ENCODE peak calls at places on chromosomes 5 and 9, in eight cellular contexts. E is ovary; X is EL; U is activated effector memory CD4-positive, alpha-beta T cell treated with Interleukin-2 at 50 U/mL for 16 hours; R is left ventricle myocardium inferior; P is NCI-H2081; V is AG09319; D is neural crest cell. S is an unnamed sample.

GRCh38 chr9:109652971-109653370 is 127.0 kb upstream of the PALM2AKAP2 start:
- DNase-seq in E (no peak), X (peak), U (no peak), R (no peak), P (no peak), V (no peak), D (no peak), S (no peak)

GRCh38 chr5:123012321-123012720 is 24.2 kb downstream of the PPIC start:
- DNase-seq in E (no peak), X (no peak), U (no peak), R (no peak), P (no peak), V (no peak), D (no peak), S (no peak)

GRCh38 chr9:23467276-23467675 is 358.8 kb downstream of the ELAVL2 start:
- DNase-seq in E (no peak), X (no peak), U (no peak), R (no peak), P (no peak), V (no peak), D (no peak), S (no peak)

GRCh38 chr5:133983674-133984073 is 15.2 kb upstream of the C5orf15 start:
- DNase-seq in E (no peak), X (no peak), U (no peak), R (no peak), P (no peak), V (no peak), D (no peak), S (no peak)

GRCh38 chr9:104844710-104845109 is 80.8 kb downstream of the NIPSNAP3B start:
- DNase-seq in E (no peak), X (no peak), U (no peak), R (no peak), P (no peak), V (no peak), D (no peak), S (no peak)

GRCh38 chr5:41722359-41722950 is 147.8 kb downstream of the OXCT1 start:
- DNase-seq in E (no peak), X (peak), U (no peak), R (no peak), P (no peak), V (no peak), D (no peak), S (peak)

GRCh38 chr9:17631396-17631795 is 52.5 kb downstream of the SH3GL2 start:
- DNase-seq in E (no peak), X (peak), U (no peak), R (no peak), P (no peak), V (no peak), D (no peak), S (no peak)

GRCh38 chr5:159094745-159095144 is 5.0 kb downstream of the EBF1 start:
- DNase-seq in E (peak), X (peak), U (no peak), R (peak), P (peak), V (peak), D (no peak), S (no peak)

GRCh38 chr5:159212667-159213462 is 3.5 kb upstream of the RNF145 start:
- DNase-seq in E (no peak), X (no peak), U (no peak), R (no peak), P (no peak), V (no peak), D (no peak), S (no peak)

GRCh38 chr5:7541898-7542297 is 146.0 kb downstream of the ADCY2 start:
- DNase-seq in E (no peak), X (no peak), U (no peak), R (no peak), P (no peak), V (no peak), D (no peak), S (no peak)

GRCh38 chr5:169122951-169123350 is 178.0 kb downstream of the SLIT3 start:
- DNase-seq in E (no peak), X (no peak), U (no peak), R (no peak), P (no peak), V (no peak), D (no peak), S (no peak)

GRCh38 chr5:35081134-35081533 is 33.4 kb upstream of the AGXT2 start:
- DNase-seq in E (no peak), X (no peak), U (no peak), R (no peak), P (no peak), V (no peak), D (no peak), S (no peak)

GRCh38 chr5:107674655-107675054 is 3.9 kb upstream of the EFNA5 start:
- DNase-seq in E (no peak), X (no peak), U (no peak), R (no peak), P (no peak), V (no peak), D (no peak), S (no peak)

GRCh38 chr9:34611251-34611810 is 566 bp downstream of the RPP25L start:
- DNase-seq in E (peak), X (no peak), U (no peak), R (no peak), P (no peak), V (no peak), D (no peak), S (no peak)

GRCh38 chr5:122078116-122078865 is at the start of gene LOX:
- DNase-seq in E (peak), X (peak), U (no peak), R (peak), P (peak), V (peak), D (peak), S (no peak)

GRCh38 chr5:139689631-139690384 is 41.7 kb downstream of the CXXC5 start:
- DNase-seq in E (no peak), X (peak), U (no peak), R (no peak), P (no peak), V (no peak), D (no peak), S (no peak)

GRCh38 chr5:149938791-149939358 is 5.7 kb downstream of the PDE6A start:
- DNase-seq in E (no peak), X (peak), U (no peak), R (no peak), P (no peak), V (peak), D (no peak), S (no peak)

GRCh38 chr5:135741040-135741439 is 93.4 kb upstream of the SLC25A48 start:
- DNase-seq in E (no peak), X (no peak), U (no peak), R (no peak), P (no peak), V (no peak), D (no peak), S (no peak)

GRCh38 chr5:74028406-74028805 is 402.4 kb downstream of the ARHGEF28 start:
- DNase-seq in E (no peak), X (peak), U (no peak), R (no peak), P (no peak), V (no peak), D (no peak), S (no peak)

GRCh38 chr9:80503692-80504400 is 932.1 kb downstream of the TLE4 start:
- DNase-seq in E (no peak), X (peak), U (no peak), R (no peak), P (no peak), V (no peak), D (no peak), S (no peak)

S was measured in activated T-helper 9 cell treated with anti-CD3 and anti-CD28 coated beads, Interleukin-2, amount 50 U/mL, for 16 hours.